ENCODE peak calls at places on chromosomes 13 and 19, in seven cellular contexts. S is heart left ventricle, M is left lung, P is body of pancreas, Z is heart right ventricle, X is OCI-LY7, N is left ventricle myocardium inferior. D is an unnamed sample.
A peak's percentile ranks its signal among the peaks of the same experiment; 100 is the strongest.

GRCh38 chr19:49073514-49074378 is 1.2 kb upstream of the KCNA7 start:
- DNase-seq in S (no peak), M (no peak), P (no peak), Z (no peak), X (peak; percentile 19), N (no peak), D (peak; percentile 83)

GRCh38 chr19:29660835-29661234 is 4.4 kb upstream of the PLEKHF1 start:
- DNase-seq in S (no peak), M (no peak), P (no peak), Z (no peak), X (no peak), N (no peak), D (no peak)

GRCh38 chr19:16070366-16070990 is 5.8 kb upstream of the TPM4 start:
- DNase-seq in S (peak; percentile 54), M (peak; percentile 90), P (peak; percentile 63), Z (peak; percentile 50), X (peak; percentile 92), N (peak; percentile 46), D (no peak)

GRCh38 chr13:78169386-78169785 is 250.8 kb upstream of the EDNRB start:
- DNase-seq in S (no peak), M (peak; percentile 34), P (no peak), Z (no peak), X (no peak), N (no peak), D (no peak)

GRCh38 chr19:543912-544608 is at the start of gene GZMM:
- DNase-seq in S (no peak), M (peak; percentile 73), P (no peak), Z (no peak), X (no peak), N (no peak), D (no peak)

GRCh38 chr13:42654760-42655159 is 80.8 kb downstream of the TNFSF11 start:
- DNase-seq in S (no peak), M (no peak), P (no peak), Z (no peak), X (no peak), N (no peak), D (no peak)

GRCh38 chr19:29260477-29261317 is 47.7 kb upstream of the UQCRFS1 start:
- DNase-seq in S (no peak), M (no peak), P (no peak), Z (no peak), X (peak; percentile 60), N (no peak), D (peak; percentile 59)

GRCh38 chr13:21675095-21676007 is 4.5 kb downstream of the FGF9 start:
- DNase-seq in S (peak; percentile 56), M (peak; percentile 82), P (peak; percentile 61), Z (peak; percentile 43), X (peak; percentile 69), N (peak; percentile 32), D (no peak)

GRCh38 chr19:15944401-15944800 is 4.4 kb upstream of the OR10H4 start:
- DNase-seq in S (no peak), M (no peak), P (no peak), Z (no peak), X (no peak), N (no peak), D (no peak)

GRCh38 chr19:1591421-1592022 is 1.1 kb downstream of the MBD3 start:
- DNase-seq in S (no peak), M (no peak), P (peak; percentile 40), Z (no peak), X (peak; percentile 37), N (no peak), D (no peak)

GRCh38 chr19:22882797-22883196 is 50.7 kb downstream of the ZNF723 start:
- DNase-seq in S (no peak), M (no peak), P (no peak), Z (peak; percentile 5), X (peak; percentile 68), N (no peak), D (no peak)

GRCh38 chr13:30431269-30431950 is 9.1 kb downstream of the UBE2L5 start:
- DNase-seq in S (no peak), M (no peak), P (no peak), Z (no peak), X (no peak), N (no peak), D (no peak)

GRCh38 chr13:51370811-51371210 is 31.3 kb downstream of the SERPINE3 start:
- DNase-seq in S (no peak), M (no peak), P (no peak), Z (no peak), X (no peak), N (no peak), D (no peak)

GRCh38 chr19:38152461-38153379 is 71.3 kb downstream of the DPF1 start:
- DNase-seq in S (peak; percentile 28), M (no peak), P (no peak), Z (peak; percentile 16), X (no peak), N (peak; percentile 41), D (peak; percentile 95)

GRCh38 chr13:23707674-23708073 is 137.5 kb downstream of the TNFRSF19 start:
- DNase-seq in S (no peak), M (no peak), P (no peak), Z (no peak), X (no peak), N (no peak), D (peak; percentile 50)

GRCh38 chr19:20171285-20171684 is 4.3 kb downstream of the ZNF486 start:
- DNase-seq in S (no peak), M (no peak), P (no peak), Z (no peak), X (no peak), N (no peak), D (no peak)

GRCh38 chr13:42991892-42992584 is at the start of gene EPSTI1:
- DNase-seq in S (peak; percentile 75), M (peak; percentile 89), P (peak; percentile 53), Z (peak; percentile 73), X (peak; percentile 75), N (peak; percentile 61), D (peak; percentile 51)

GRCh38 chr19:28037186-28037585 is 1175.8 kb downstream of the UQCRFS1 start:
- DNase-seq in S (no peak), M (no peak), P (no peak), Z (no peak), X (no peak), N (no peak), D (no peak)

GRCh38 chr13:38141792-38142191 is 207.9 kb upstream of the UFM1 start:
- DNase-seq in S (no peak), M (no peak), P (no peak), Z (no peak), X (no peak), N (no peak), D (no peak)

GRCh38 chr13:79869326-79869725 is 388.4 kb downstream of the NDFIP2 start:
- DNase-seq in S (no peak), M (no peak), P (no peak), Z (no peak), X (no peak), N (no peak), D (no peak)

GRCh38 chr13:97212540-97213146 is 9.5 kb upstream of the MBNL2 start:
- DNase-seq in S (no peak), M (no peak), P (peak; percentile 32), Z (no peak), X (peak; percentile 4), N (no peak), D (peak; percentile 69)

DNA sequence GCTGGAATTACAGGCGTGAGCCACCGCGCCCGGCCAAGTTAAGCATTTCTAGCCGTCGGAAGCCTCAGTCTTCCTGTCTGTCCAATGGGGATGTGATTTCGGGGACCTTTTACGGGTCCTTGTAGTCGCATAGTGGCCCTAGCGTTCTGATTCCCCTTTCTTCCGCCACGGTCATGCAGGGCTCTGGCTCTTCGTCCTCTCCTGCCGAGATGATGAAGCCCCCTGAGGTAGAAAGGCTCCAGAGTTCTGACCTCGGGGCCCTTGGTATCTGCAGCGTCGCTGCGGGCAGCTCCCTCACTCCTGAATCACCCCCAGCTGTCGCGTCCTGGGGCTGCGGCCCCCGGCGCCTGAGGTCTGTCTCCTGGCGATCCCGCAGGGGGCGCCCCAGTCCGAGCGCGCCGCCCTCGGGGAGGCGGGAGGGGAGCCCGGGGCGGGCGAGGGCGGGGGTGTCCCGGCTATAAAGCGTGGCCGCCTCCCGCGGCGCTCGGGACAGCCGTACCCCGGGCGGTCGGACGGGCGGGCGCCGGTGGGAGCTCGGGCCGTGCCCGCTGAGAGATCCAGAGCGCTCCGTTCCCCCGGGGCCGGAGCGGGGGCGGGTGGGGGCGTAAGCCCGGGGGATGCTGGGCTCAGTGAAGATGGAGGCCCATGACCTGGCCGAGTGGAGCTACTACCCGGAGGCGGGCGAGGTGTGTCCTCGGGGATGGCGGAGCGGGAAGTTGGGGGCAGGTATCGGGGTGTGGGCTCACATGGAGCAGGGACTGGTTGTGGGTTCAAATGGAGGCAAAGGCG is at the start of gene FOXA3:
- DNase-seq in S (no peak), M (peak; percentile 90), P (peak; percentile 82), Z (no peak), X (peak; percentile 64), N (no peak), D (peak; percentile 77)
- H3K27ac ChIP-seq in S (no peak within 1 kb of the TSS), M (no peak within 1 kb of the TSS), P (peak within 1 kb of the TSS; percentile 89), Z (no peak within 1 kb of the TSS), X (no peak within 1 kb of the TSS), N (no peak within 1 kb of the TSS), D (no peak within 1 kb of the TSS)

GRCh38 chr13:44365899-44366298 is 7.7 kb upstream of the SERP2 start:
- DNase-seq in S (no peak), M (no peak), P (no peak), Z (no peak), X (no peak), N (no peak), D (no peak)

GRCh38 chr13:44364019-44364418 is 9.6 kb upstream of the SERP2 start:
- DNase-seq in S (no peak), M (no peak), P (no peak), Z (peak; percentile 40), X (no peak), N (peak; percentile 24), D (no peak)

GRCh38 chr13:44362394-44363040 is 11.1 kb upstream of the SERP2 start:
- DNase-seq in S (no peak), M (no peak), P (no peak), Z (no peak), X (no peak), N (no peak), D (no peak)

GRCh38 chr13:44365008-44365407 is 8.6 kb upstream of the SERP2 start:
- DNase-seq in S (no peak), M (no peak), P (no peak), Z (no peak), X (no peak), N (no peak), D (no peak)

DNA sequence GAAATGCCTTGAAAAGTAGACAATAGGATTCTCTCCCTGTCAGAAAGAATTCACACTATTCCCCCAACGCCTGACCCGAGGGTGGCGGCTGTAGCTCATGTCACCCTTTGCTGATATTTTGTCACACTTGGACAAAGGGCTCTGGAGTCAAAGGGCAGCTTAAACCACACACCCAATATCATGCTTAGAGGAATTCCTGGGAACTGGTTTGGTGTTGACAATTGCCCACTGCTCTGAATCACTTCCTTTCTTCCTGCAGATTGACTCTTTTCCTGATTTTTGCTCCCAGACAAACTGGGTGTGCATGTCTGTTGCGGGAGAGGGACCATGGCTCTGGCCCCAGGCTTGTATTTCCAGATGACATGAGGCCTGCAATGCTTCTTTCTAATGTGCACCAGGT is 9.0 kb upstream of the SERP2 start:
- DNase-seq in S (no peak), M (no peak), P (no peak), Z (no peak), X (no peak), N (no peak), D (no peak)
- H3K27ac ChIP-seq in S (peak overlapping the region; percentile 26), M (no peak overlapping the region), P (no peak overlapping the region), Z (peak overlapping the region; percentile 16), X (no peak overlapping the region), N (peak overlapping the region; percentile 44), D (no peak overlapping the region)

GRCh38 chr19:46716013-46716671 is 772 bp downstream of the PRKD2 start:
- DNase-seq in S (no peak), M (peak; percentile 84), P (peak; percentile 51), Z (no peak), X (peak; percentile 34), N (no peak), D (peak; percentile 33)
- H3K27ac ChIP-seq in S (peak overlapping the region; percentile 85), M (peak overlapping the region; percentile 89), P (peak overlapping the region; percentile 81), Z (peak overlapping the region; percentile 91), X (peak overlapping the region; percentile 95), N (peak overlapping the region; percentile 90), D (peak overlapping the region; percentile 30)

GRCh38 chr19:10226021-10226375 is 5.1 kb downstream of the S1PR2 start:
- DNase-seq in S (no peak), M (no peak), P (no peak), Z (no peak), X (no peak), N (peak; percentile 34), D (no peak)
- H3K27ac ChIP-seq in S (peak overlapping the region; percentile 24), M (peak overlapping the region; percentile 34), P (peak overlapping the region; percentile 26), Z (peak overlapping the region; percentile 85), X (peak overlapping the region; percentile 95), N (peak overlapping the region; percentile 95), D (no peak overlapping the region)